ENCODE peak calls at places on chromosomes 3 and 15, in six cellular contexts. J is kidney, D is progenitor cell of endocrine pancreas, O is brain microvascular endothelial cell, K is endothelial cell, G is kidney epithelial cell. N is an unnamed sample.
A peak's percentile ranks its signal among the peaks of the same experiment; 100 is the strongest.

GRCh38 chr3:90092994-90093393 is 985.6 kb downstream of the EPHA3 start:
- DNase-seq in J (no peak), D (no peak), O (peak; percentile 34), K (no peak), G (no peak), N (peak; percentile 4)

GRCh38 chr3:136994772-136995516 is 37.2 kb downstream of the IL20RB start:
- DNase-seq in J (peak; percentile 93), D (no peak), O (peak; percentile 20), K (no peak), G (no peak), N (peak; percentile 61)

GRCh38 chr3:114320251-114320650 is 26.4 kb downstream of the TIGIT start:
- DNase-seq in J (no peak), D (no peak), O (no peak), K (no peak), G (no peak), N (no peak)

GRCh38 chr3:47413751-47414150 is 32.9 kb downstream of the PTPN23 start:
- DNase-seq in J (no peak), D (no peak), O (no peak), K (no peak), G (no peak), N (no peak)

GRCh38 chr3:13224967-13225366 is 151.7 kb upstream of the IQSEC1 start:
- DNase-seq in J (no peak), D (no peak), O (no peak), K (no peak), G (no peak), N (no peak)

GRCh38 chr3:34102290-34102689 is 303.9 kb downstream of the PDCD6IP start:
- DNase-seq in J (no peak), D (no peak), O (no peak), K (no peak), G (no peak), N (no peak)

GRCh38 chr3:158168996-158169573 is 59.2 kb downstream of the RSRC1 start:
- DNase-seq in J (no peak), D (no peak), O (peak; percentile 44), K (no peak), G (no peak), N (no peak)

GRCh38 chr3:196643201-196643749 is 3.8 kb downstream of the NRROS start:
- DNase-seq in J (peak; percentile 78), D (no peak), O (no peak), K (no peak), G (no peak), N (no peak)

GRCh38 chr3:183428140-183429023 is at the start of gene MCF2L2:
- DNase-seq in J (peak; percentile 90), D (peak; percentile 38), O (peak; percentile 6), K (peak; percentile 57), G (no peak), N (no peak)

GRCh38 chr3:44954962-44955361 is 21.0 kb downstream of the ZDHHC3 start:
- DNase-seq in J (no peak), D (no peak), O (no peak), K (no peak), G (no peak), N (no peak)

GRCh38 chr3:56981445-56982230 is 78.8 kb upstream of the SPATA12 start:
- DNase-seq in J (no peak), D (no peak), O (no peak), K (no peak), G (no peak), N (no peak)

GRCh38 chr3:59212128-59212764 is 162.4 kb upstream of the CFAP20DC start:
- DNase-seq in J (no peak), D (no peak), O (peak; percentile 29), K (peak; percentile 19), G (peak; percentile 4), N (peak; percentile 32)

GRCh38 chr3:182248349-182248880 is 536.7 kb downstream of the SOX2 start:
- DNase-seq in J (no peak), D (no peak), O (no peak), K (no peak), G (no peak), N (no peak)

GRCh38 chr3:11168881-11169805 is 14.8 kb downstream of the HRH1 start:
- DNase-seq in J (no peak), D (no peak), O (no peak), K (no peak), G (no peak), N (no peak)

GRCh38 chr3:66933233-66933632 is 64.9 kb upstream of the KBTBD8 start:
- DNase-seq in J (no peak), D (no peak), O (no peak), K (no peak), G (no peak), N (no peak)

GRCh38 chr3:58009749-58010535 is 1.7 kb downstream of the FLNB start:
- DNase-seq in J (peak; percentile 89), D (no peak), O (no peak), K (no peak), G (no peak), N (no peak)

GRCh38 chr3:10770547-10770946 is 45.5 kb upstream of the SLC6A11 start:
- DNase-seq in J (no peak), D (no peak), O (no peak), K (no peak), G (no peak), N (no peak)

GRCh38 chr3:186138272-186138981 is 29.5 kb upstream of the ETV5 start:
- DNase-seq in J (no peak), D (no peak), O (no peak), K (no peak), G (no peak), N (no peak)

GRCh38 chr3:188153949-188154757 is at the start of gene LPP:
- DNase-seq in J (peak; percentile 94), D (peak; percentile 77), O (peak; percentile 73), K (peak; percentile 76), G (no peak), N (peak; percentile 86)

GRCh38 chr3:24968076-24968475 is 460.0 kb upstream of the RARB start:
- DNase-seq in J (no peak), D (no peak), O (no peak), K (no peak), G (no peak), N (no peak)

GRCh38 chr3:141039573-141039972 is 11.6 kb upstream of the SPSB4 start:
- DNase-seq in J (no peak), D (no peak), O (no peak), K (no peak), G (no peak), N (no peak)

GRCh38 chr3:27721717-27722564 is at the start of gene EOMES:
- DNase-seq in J (no peak), D (no peak), O (no peak), K (peak; percentile 68), G (no peak), N (no peak)

GRCh38 chr15:78061963-78062427 is 15.5 kb downstream of the TBC1D2B start:
- DNase-seq in J (peak; percentile 68), D (no peak), O (peak; percentile 60), K (no peak), G (no peak), N (peak; percentile 39)

GRCh38 chr15:85730001-85730820 is 64.5 kb downstream of the KLHL25 start:
- DNase-seq in J (no peak), D (no peak), O (peak; percentile 56), K (peak; percentile 36), G (no peak), N (peak; percentile 63)

GRCh38 chr3:6249679-6250078 is 611.2 kb upstream of the GRM7 start:
- DNase-seq in J (no peak), D (no peak), O (no peak), K (no peak), G (no peak), N (no peak)

GRCh38 chr3:161284989-161285388 is 63.9 kb downstream of the NMD3 start:
- DNase-seq in J (no peak), D (no peak), O (no peak), K (no peak), G (no peak), N (no peak)

GRCh38 chr3:162072656-162073055 is 576.0 kb downstream of the OTOL1 start:
- DNase-seq in J (no peak), D (no peak), O (no peak), K (no peak), G (no peak), N (no peak)

GRCh38 chr15:89307791-89308190 is 26.8 kb downstream of the POLG start:
- DNase-seq in J (no peak), D (no peak), O (peak; percentile 63), K (no peak), G (no peak), N (peak; percentile 83)

GRCh38 chr3:134685881-134686802 is 35.3 kb upstream of the KY start:
- DNase-seq in J (no peak), D (no peak), O (peak; percentile 85), K (no peak), G (peak; percentile 14), N (peak; percentile 79)

GRCh38 chr3:178072391-178072790 is 463.8 kb upstream of the KCNMB2 start:
- DNase-seq in J (no peak), D (no peak), O (no peak), K (no peak), G (no peak), N (no peak)

GRCh38 chr15:48331796-48332641 is 790 bp downstream of the DUT start:
- DNase-seq in J (peak; percentile 88), D (peak; percentile 17), O (peak; percentile 24), K (peak; percentile 48), G (no peak), N (peak; percentile 31)

GRCh38 chr3:55750525-55750924 is 263.4 kb upstream of the WNT5A start:
- DNase-seq in J (no peak), D (no peak), O (peak; percentile 52), K (no peak), G (peak; percentile 88), N (peak; percentile 82)
- TF ChIP-seq CTCF in J (no peak), D (no peak), O (no peak), K (no peak), G (no peak), N (no peak)

GRCh38 chr3:159486580-159486979 is 502.1 kb upstream of the IL12A start:
- DNase-seq in J (no peak), D (no peak), O (no peak), K (peak; percentile 12), G (no peak), N (peak; percentile 32)
- TF ChIP-seq CTCF in J (no peak), D (no peak), O (no peak), K (no peak), G (peak; percentile 25), N (peak; percentile 63)

DNA sequence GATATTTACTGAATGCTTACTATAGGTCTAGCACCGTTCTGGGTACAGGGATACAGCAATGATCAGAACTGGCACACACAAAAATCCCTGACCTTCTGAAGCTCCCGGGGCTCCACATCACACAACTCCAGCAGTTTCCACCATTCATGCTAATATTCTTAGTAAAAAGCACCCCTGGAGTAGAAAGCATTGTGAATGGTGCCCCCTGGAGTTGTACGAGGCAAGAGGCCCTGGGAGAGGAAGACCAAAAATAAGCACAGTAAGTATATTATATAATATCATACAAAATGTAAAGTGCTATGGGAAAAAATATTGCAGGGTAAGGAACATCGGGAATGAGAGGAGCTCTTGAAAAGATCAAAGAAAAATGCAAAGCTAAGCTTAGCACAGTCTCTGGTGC is 790 bp upstream of the SRGAP3 start:
- DNase-seq in J (no peak), D (no peak), O (no peak), K (no peak), G (no peak), N (no peak)
- TF ChIP-seq CTCF in J (no peak), D (peak; percentile 23), O (peak; percentile 25), K (no peak), G (no peak), N (peak; percentile 30)

DNA sequence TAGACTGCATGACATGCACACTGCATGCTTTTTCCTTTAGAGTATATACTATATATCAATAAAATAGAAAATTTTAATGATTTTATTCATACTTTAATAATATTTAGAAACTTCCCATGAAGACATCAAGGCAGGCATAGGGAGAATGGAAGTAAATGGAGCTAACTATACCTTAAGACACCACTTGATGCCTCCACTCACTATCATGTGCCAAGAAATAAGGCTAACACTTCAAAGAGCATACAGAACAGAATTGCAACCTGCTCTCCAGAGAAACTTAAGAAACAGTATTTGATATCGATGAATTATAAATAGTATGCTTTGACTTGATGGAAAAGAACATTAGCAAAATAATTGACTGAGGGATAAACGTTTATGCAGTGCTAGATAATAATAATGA is 192.6 kb upstream of the MBNL1 start:
- DNase-seq in J (no peak), D (no peak), O (no peak), K (no peak), G (no peak), N (peak; percentile 28)
- TF ChIP-seq CTCF in J (no peak), D (no peak), O (no peak), K (no peak), G (no peak), N (peak; percentile 52)